ENCODE peak calls at places on chromosomes 4 and X, in eight cellular contexts. J is endothelial cell; I is T-cell; K is MV-4-11; U is cardiac muscle cell; O is T-helper 17 cell; Q is activated gamma-delta T cell treated with anti-CD3 and anti-CD28 coated beads, Interleukin-2, amount 50 U/mL, for 16 hours; M is skeletal muscle cell. P is an unnamed sample.

GRCh38 chr4:154612472-154613414 is at the start of gene FGG:
- DNase-seq in J (no peak), I (no peak), K (no peak), U (no peak), O (no peak), Q (no peak), M (no peak), P (no peak)

GRCh38 chrX:71103110-71103983 is 3.2 kb downstream of the CXorf65 start:
- DNase-seq in J (peak), I (peak), K (peak), U (peak), O (peak), Q (peak), M (no peak), P (no peak)

GRCh38 chrX:54180403-54180802 is 2.7 kb downstream of the FAM120C start:
- DNase-seq in J (no peak), I (no peak), K (no peak), U (no peak), O (no peak), Q (no peak), M (no peak), P (no peak)

GRCh38 chr4:89681219-89681618 is 155.7 kb downstream of the SNCA start:
- DNase-seq in J (peak), I (no peak), K (no peak), U (peak), O (no peak), Q (no peak), M (no peak), P (peak)

GRCh38 chr4:83546796-83547195 is 10.9 kb downstream of the GPAT3 start:
- DNase-seq in J (no peak), I (no peak), K (peak), U (no peak), O (no peak), Q (no peak), M (no peak), P (no peak)

GRCh38 chr4:8215001-8215427 is 15.9 kb downstream of the SH3TC1 start:
- DNase-seq in J (no peak), I (no peak), K (no peak), U (peak), O (no peak), Q (no peak), M (peak), P (no peak)

GRCh38 chr4:174154455-174154854 is 129.0 kb downstream of the FBXO8 start:
- DNase-seq in J (no peak), I (no peak), K (no peak), U (no peak), O (no peak), Q (no peak), M (peak), P (no peak)

GRCh38 chr4:184281231-184282139 is 63.8 kb upstream of the ENPP6 start:
- DNase-seq in J (no peak), I (no peak), K (no peak), U (no peak), O (no peak), Q (no peak), M (no peak), P (no peak)

GRCh38 chr4:36303430-36304137 is 22.2 kb downstream of the DTHD1 start:
- DNase-seq in J (no peak), I (no peak), K (peak), U (no peak), O (no peak), Q (no peak), M (no peak), P (no peak)

GRCh38 chrX:119181491-119181890 is 53.9 kb upstream of the KIAA1210 start:
- DNase-seq in J (peak), I (no peak), K (no peak), U (no peak), O (no peak), Q (no peak), M (no peak), P (no peak)

GRCh38 chrX:45434231-45434630 is 233.6 kb upstream of the DIPK2B start:
- DNase-seq in J (no peak), I (no peak), K (no peak), U (no peak), O (no peak), Q (no peak), M (no peak), P (no peak)

GRCh38 chr4:90127223-90127705 is at the start of gene CCSER1:
- DNase-seq in J (peak), I (peak), K (no peak), U (peak), O (peak), Q (no peak), M (no peak), P (peak)

GRCh38 chr4:156188596-156188995 is 234.9 kb upstream of the CTSO start:
- DNase-seq in J (no peak), I (no peak), K (peak), U (no peak), O (no peak), Q (no peak), M (no peak), P (no peak)

GRCh38 chr4:186669735-186670134 is 53.9 kb downstream of the FAT1 start:
- DNase-seq in J (no peak), I (no peak), K (no peak), U (peak), O (no peak), Q (no peak), M (no peak), P (no peak)

GRCh38 chrX:41692162-41692749 is 3.5 kb downstream of the GPR34 start:
- DNase-seq in J (no peak), I (no peak), K (peak), U (no peak), O (no peak), Q (no peak), M (peak), P (no peak)

GRCh38 chr4:113979157-113979972 is at the start of gene ARSJ:
- DNase-seq in J (peak), I (no peak), K (no peak), U (peak), O (no peak), Q (no peak), M (peak), P (peak)

GRCh38 chr4:155371432-155372043 is 5.2 kb downstream of the MAP9 start:
- DNase-seq in J (no peak), I (no peak), K (no peak), U (peak), O (no peak), Q (no peak), M (no peak), P (no peak)

GRCh38 chrX:17817242-17817641 is 43.9 kb downstream of the RAI2 start:
- DNase-seq in J (no peak), I (no peak), K (no peak), U (no peak), O (no peak), Q (no peak), M (no peak), P (no peak)

GRCh38 chrX:78321809-78322208 is 5.6 kb downstream of the CYSLTR1 start:
- DNase-seq in J (no peak), I (peak), K (peak), U (no peak), O (peak), Q (peak), M (no peak), P (no peak)

GRCh38 chrX:16445166-16445752 is 204.7 kb upstream of the S100G start:
- DNase-seq in J (peak), I (peak), K (peak), U (peak), O (peak), Q (peak), M (no peak), P (no peak)

GRCh38 chrX:97984641-97985040 is 1100.9 kb downstream of the RPA4 start:
- DNase-seq in J (no peak), I (no peak), K (no peak), U (no peak), O (no peak), Q (no peak), M (no peak), P (no peak)

GRCh38 chr4:26323807-26324206 is 3.0 kb downstream of the RBPJ start:
- DNase-seq in J (no peak), I (no peak), K (no peak), U (no peak), O (no peak), Q (no peak), M (peak), P (no peak)

GRCh38 chrX:103360092-103360491 is 3.8 kb downstream of the TCEAL9 start:
- DNase-seq in J (no peak), I (no peak), K (no peak), U (peak), O (no peak), Q (no peak), M (no peak), P (no peak)

GRCh38 chrX:38183577-38183976 is 37.1 kb downstream of the SRPX start:
- DNase-seq in J (no peak), I (no peak), K (no peak), U (no peak), O (no peak), Q (no peak), M (no peak), P (no peak)

GRCh38 chrX:39985551-39985950 is 112.2 kb downstream of the BCOR start:
- DNase-seq in J (no peak), I (no peak), K (no peak), U (no peak), O (no peak), Q (no peak), M (no peak), P (no peak)

GRCh38 chrX:108177321-108177990 is 85.9 kb downstream of the ATG4A start:
- DNase-seq in J (no peak), I (no peak), K (no peak), U (no peak), O (no peak), Q (no peak), M (no peak), P (no peak)

GRCh38 chr4:67776746-67777145 is 22.6 kb upstream of the GNRHR start:
- DNase-seq in J (no peak), I (no peak), K (no peak), U (peak), O (no peak), Q (no peak), M (no peak), P (no peak)

GRCh38 chr4:14176613-14177012 is 549.1 kb upstream of the BOD1L1 start:
- DNase-seq in J (no peak), I (no peak), K (no peak), U (no peak), O (no peak), Q (no peak), M (no peak), P (no peak)

GRCh38 chr4:122163301-122163700 is 11.2 kb downstream of the BLTP1 start:
- DNase-seq in J (no peak), I (no peak), K (no peak), U (no peak), O (no peak), Q (no peak), M (no peak), P (no peak)

GRCh38 chrX:119686087-119686639 is 6.8 kb downstream of the SEPTIN6 start:
- DNase-seq in J (no peak), I (peak), K (no peak), U (peak), O (no peak), Q (no peak), M (peak), P (no peak)

GRCh38 chrX:10726647-10727046 is 106.3 kb upstream of the MID1 start:
- DNase-seq in J (no peak), I (no peak), K (peak), U (no peak), O (no peak), Q (no peak), M (peak), P (no peak)

GRCh38 chr4:1763550-1764080 is 29.5 kb upstream of the FGFR3 start:
- DNase-seq in J (no peak), I (no peak), K (peak), U (no peak), O (no peak), Q (no peak), M (no peak), P (no peak)

P was measured in mesothelial cell of epicardium.